ENCODE peak calls at places on chromosomes 1 and 21, in nine cellular contexts. H is neural progenitor cell, F is endothelial cell of umbilical vein, V is PC-3, G is H9, W is HCT116, N is astrocyte, C is endodermal cell, M is kidney. S is an unnamed sample.

GRCh38 chr1:51189421-51190073 is 46.5 kb upstream of the RNF11 start:
- DNase-seq in H (peak), F (peak), V (peak), G (no peak), W (peak), N (peak), C (peak), M (no peak), S (peak)

GRCh38 chr1:178278135-178278534 is 184.2 kb downstream of the RASAL2 start:
- DNase-seq in H (no peak), F (no peak), V (no peak), G (no peak), W (no peak), N (peak), C (no peak), M (no peak), S (no peak)

GRCh38 chr1:211711313-211711712 is 35.9 kb upstream of the NEK2 start:
- DNase-seq in H (no peak), F (no peak), V (no peak), G (no peak), W (no peak), N (no peak), C (no peak), M (no peak), S (no peak)

GRCh38 chr1:170210142-170210541 is 64.4 kb downstream of the NTMT2 start:
- DNase-seq in H (no peak), F (no peak), V (no peak), G (no peak), W (no peak), N (no peak), C (no peak), M (no peak), S (no peak)

GRCh38 chr1:204093756-204094155 is 20.8 kb downstream of the SOX13 start:
- DNase-seq in H (no peak), F (no peak), V (no peak), G (no peak), W (no peak), N (no peak), C (no peak), M (no peak), S (no peak)

GRCh38 chr1:51976831-51977602 is 13.5 kb downstream of the RAB3B start:
- DNase-seq in H (no peak), F (no peak), V (peak), G (no peak), W (no peak), N (no peak), C (no peak), M (no peak), S (no peak)

GRCh38 chr1:31815752-31816484 is at the start of gene SPOCD1:
- DNase-seq in H (peak), F (peak), V (peak), G (peak), W (peak), N (peak), C (peak), M (peak), S (peak)

GRCh38 chr1:156922986-156923564 is 2.6 kb downstream of the LRRC71 start:
- DNase-seq in H (no peak), F (no peak), V (no peak), G (peak), W (no peak), N (no peak), C (no peak), M (peak), S (no peak)

GRCh38 chr1:217078010-217078704 is 354.9 kb upstream of the ESRRG start:
- DNase-seq in H (peak), F (no peak), V (peak), G (peak), W (no peak), N (peak), C (peak), M (no peak), S (no peak)

GRCh38 chr1:13228343-13228781 is 2.4 kb upstream of the PRAMEF18 start:
- DNase-seq in H (no peak), F (no peak), V (peak), G (no peak), W (peak), N (no peak), C (peak), M (no peak), S (peak)

GRCh38 chr1:100719490-100719889 is at the start of gene VCAM1:
- DNase-seq in H (peak), F (peak), V (no peak), G (peak), W (no peak), N (no peak), C (peak), M (peak), S (no peak)

GRCh38 chr1:203640723-203641523 is 14.3 kb downstream of the ATP2B4 start:
- DNase-seq in H (no peak), F (no peak), V (no peak), G (no peak), W (no peak), N (no peak), C (no peak), M (no peak), S (no peak)

GRCh38 chr1:159653201-159653600 is 61.2 kb downstream of the CRP start:
- DNase-seq in H (no peak), F (peak), V (no peak), G (no peak), W (no peak), N (peak), C (no peak), M (no peak), S (no peak)

GRCh38 chr1:211939876-211940468 is 95.4 kb downstream of the INTS7 start:
- DNase-seq in H (no peak), F (no peak), V (no peak), G (no peak), W (no peak), N (no peak), C (no peak), M (no peak), S (no peak)

GRCh38 chr1:59146651-59147358 is 150.1 kb upstream of the FGGY start:
- DNase-seq in H (peak), F (peak), V (peak), G (peak), W (no peak), N (no peak), C (peak), M (peak), S (peak)

GRCh38 chr1:50425376-50426107 is 2.3 kb upstream of the DMRTA2 start:
- DNase-seq in H (peak), F (no peak), V (no peak), G (peak), W (no peak), N (no peak), C (peak), M (no peak), S (no peak)

GRCh38 chr1:27570823-27571222 is 33.1 kb downstream of the AHDC1 start:
- DNase-seq in H (peak), F (no peak), V (no peak), G (peak), W (no peak), N (no peak), C (peak), M (no peak), S (no peak)

GRCh38 chr21:41954654-41955499 is 1.1 kb upstream of the C2CD2 start:
- DNase-seq in H (no peak), F (no peak), V (no peak), G (no peak), W (no peak), N (no peak), C (no peak), M (peak), S (no peak)

GRCh38 chr1:4331371-4332163 is 322.8 kb upstream of the AJAP1 start:
- DNase-seq in H (no peak), F (no peak), V (no peak), G (no peak), W (no peak), N (no peak), C (no peak), M (no peak), S (no peak)

GRCh38 chr1:208654241-208654640 is 410.1 kb upstream of the PLXNA2 start:
- DNase-seq in H (peak), F (peak), V (peak), G (peak), W (peak), N (no peak), C (peak), M (no peak), S (peak)

GRCh38 chr1:32636793-32637561 is 13.4 kb downstream of the ZBTB8OS start:
- DNase-seq in H (peak), F (no peak), V (peak), G (no peak), W (no peak), N (peak), C (no peak), M (no peak), S (no peak)

GRCh38 chr1:8809342-8809736 is 8.1 kb downstream of the RERE start:
- DNase-seq in H (no peak), F (no peak), V (no peak), G (no peak), W (no peak), N (no peak), C (no peak), M (no peak), S (no peak)

GRCh38 chr1:185367218-185367617 is 50.2 kb upstream of the IVNS1ABP start:
- DNase-seq in H (no peak), F (peak), V (no peak), G (no peak), W (no peak), N (no peak), C (no peak), M (no peak), S (no peak)

GRCh38 chr1:62336638-62337534 is 17.7 kb upstream of the KANK4 start:
- DNase-seq in H (peak), F (no peak), V (no peak), G (no peak), W (no peak), N (no peak), C (no peak), M (no peak), S (no peak)

GRCh38 chr1:35432231-35432630 is 125.0 kb downstream of the KIAA0319L start:
- DNase-seq in H (no peak), F (no peak), V (no peak), G (no peak), W (no peak), N (no peak), C (peak), M (no peak), S (no peak)

GRCh38 chr21:14520535-14520934 is 25.6 kb downstream of the SAMSN1 start:
- DNase-seq in H (no peak), F (no peak), V (no peak), G (no peak), W (no peak), N (no peak), C (no peak), M (no peak), S (no peak)

GRCh38 chr21:25717491-25718139 is 17.1 kb downstream of the ATP5PF start:
- DNase-seq in H (no peak), F (peak), V (peak), G (no peak), W (no peak), N (peak), C (no peak), M (no peak), S (no peak)

GRCh38 chr1:114331936-114332335 is 178.3 kb upstream of the SYT6 start:
- DNase-seq in H (no peak), F (no peak), V (no peak), G (no peak), W (no peak), N (no peak), C (no peak), M (no peak), S (no peak)

GRCh38 chr1:64172458-64172983 is 30.9 kb upstream of the UBE2U start:
- DNase-seq in H (no peak), F (peak), V (peak), G (no peak), W (no peak), N (peak), C (no peak), M (no peak), S (no peak)

GRCh38 chr1:1788646-1789431 is 10.6 kb upstream of the NADK start:
- DNase-seq in H (peak), F (no peak), V (peak), G (peak), W (no peak), N (no peak), C (peak), M (peak), S (peak)

GRCh38 chr1:47434051-47434842 is 3.6 kb upstream of the FOXD2 start:
- DNase-seq in H (peak), F (peak), V (peak), G (peak), W (no peak), N (peak), C (peak), M (peak), S (peak)

DNA sequence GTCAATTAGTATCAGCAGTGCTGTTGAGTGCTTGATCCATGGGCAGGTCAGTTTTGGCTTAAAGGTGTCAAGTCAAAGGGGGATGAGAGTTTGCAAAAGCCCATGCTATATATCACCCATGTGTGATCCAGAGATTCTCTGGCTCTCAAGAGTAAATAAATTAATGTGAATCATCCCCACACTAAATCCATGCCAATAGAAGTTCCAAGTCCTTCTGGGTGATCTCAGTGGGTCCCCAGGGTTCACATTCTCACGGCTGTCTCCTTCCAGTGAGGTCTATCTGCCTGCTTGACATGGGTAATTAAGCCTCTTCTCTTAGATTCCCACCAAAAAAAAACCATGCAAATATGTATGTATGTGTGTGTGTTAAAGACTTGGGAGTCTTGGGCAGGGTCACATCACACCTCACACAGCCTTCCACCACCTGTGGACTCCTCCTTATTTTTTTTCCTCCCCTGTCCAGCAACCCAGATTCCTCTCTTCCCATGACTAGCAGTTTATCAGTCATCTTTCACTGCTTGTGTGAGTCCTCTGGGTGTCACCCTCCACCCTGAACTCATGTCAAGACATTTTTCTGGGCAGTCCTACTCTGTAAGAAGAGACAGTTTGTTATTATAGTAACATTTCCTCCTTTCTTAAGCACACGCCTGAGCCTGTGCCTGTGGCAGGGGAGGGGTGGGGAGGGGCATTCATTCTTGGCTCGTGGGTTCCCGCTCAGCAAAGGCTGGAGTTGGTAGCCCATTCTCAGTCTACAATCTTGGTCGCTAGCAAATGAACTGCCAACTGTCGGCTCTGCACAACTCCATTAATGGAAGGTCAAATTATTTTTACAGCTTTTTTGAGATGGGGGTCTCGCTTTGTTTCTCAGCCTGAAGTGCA is 14.3 kb upstream of the S100A11 start:
- DNase-seq in H (no peak), F (no peak), V (peak), G (no peak), W (no peak), N (peak), C (no peak), M (no peak), S (no peak)
- H3K9ac ChIP-seq in H (no peak), F (no peak), V (no peak), G (no peak), W (no peak), N (no peak), C (no peak), M (no peak), S (no peak)

DNA sequence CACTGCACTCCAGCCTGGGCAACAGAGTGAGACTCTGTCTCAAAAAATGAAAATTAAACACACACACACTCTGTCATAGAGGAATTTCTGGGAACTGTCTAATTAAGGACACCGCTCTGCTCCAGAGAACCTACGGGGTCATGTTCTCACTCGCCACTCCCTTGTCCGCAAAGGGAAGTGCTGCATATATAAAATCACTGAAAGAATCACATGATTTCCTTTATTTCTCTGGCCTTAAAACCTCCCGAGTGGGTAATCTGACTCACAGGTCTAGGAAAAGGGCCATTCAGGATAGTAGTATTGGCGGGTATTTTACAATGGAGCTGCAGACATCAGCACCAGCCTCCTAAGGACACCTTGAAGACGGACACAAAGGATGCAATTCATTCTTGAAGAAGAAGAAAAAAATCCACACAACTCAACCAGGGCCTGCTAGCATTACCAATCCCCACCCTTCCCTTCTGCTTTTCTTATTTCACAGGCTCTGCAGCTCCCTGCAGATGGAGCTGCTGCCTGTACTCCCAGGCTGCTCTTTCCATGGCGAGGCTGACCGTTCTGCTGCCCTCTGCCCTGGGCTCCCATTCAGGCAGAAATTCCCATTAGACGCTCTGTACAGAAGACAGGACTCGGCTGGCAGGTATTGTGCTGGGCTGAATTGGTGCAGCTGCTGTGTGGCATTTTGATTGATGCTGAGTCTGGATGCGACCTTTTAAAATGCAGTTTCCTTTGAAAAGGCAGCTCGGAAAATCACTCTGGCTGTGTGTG is 53.3 kb upstream of the FAM89A start:
- DNase-seq in H (peak), F (peak), V (no peak), G (no peak), W (no peak), N (peak), C (peak), M (no peak), S (no peak)
- TF ChIP-seq CTCF in H (peak), F (no peak), V (no peak), G (peak), W (no peak), N (no peak), C (peak), M (no peak), S (no peak)

GRCh38 chr1:154870734-154871133 is 653 bp upstream of the KCNN3 start:
- DNase-seq in H (no peak), F (no peak), V (no peak), G (no peak), W (no peak), N (no peak), C (no peak), M (no peak), S (no peak)
- H3K9ac ChIP-seq in H (no peak), F (no peak), V (no peak), G (no peak), W (no peak), N (no peak), C (no peak), M (no peak), S (no peak)

GRCh38 chr1:6601865-6602668 is 602 bp downstream of the KLHL21 start:
- DNase-seq in H (peak), F (no peak), V (peak), G (no peak), W (no peak), N (peak), C (peak), M (peak), S (peak)

GRCh38 chr1:6603424-6603850 is 768 bp upstream of the KLHL21 start:
- DNase-seq in H (peak), F (peak), V (peak), G (peak), W (no peak), N (peak), C (peak), M (peak), S (peak)

GRCh38 chr1:6602669-6603423 is at the start of gene KLHL21:
- DNase-seq in H (peak), F (peak), V (peak), G (peak), W (peak), N (peak), C (peak), M (peak), S (peak)

GRCh38 chr1:6601049-6601864 is 1.4 kb downstream of the KLHL21 start:
- DNase-seq in H (peak), F (peak), V (peak), G (peak), W (peak), N (peak), C (peak), M (peak), S (peak)

GRCh38 chr1:6603851-6604558 is 1.3 kb upstream of the KLHL21 start:
- DNase-seq in H (peak), F (peak), V (peak), G (peak), W (no peak), N (peak), C (peak), M (peak), S (no peak)
- TF ChIP-seq CTCF in H (peak), F (no peak), V (no peak), G (no peak), W (no peak), N (no peak), C (peak), M (no peak), S (no peak)

GRCh38 chr1:115463347-115463746 is 125.3 kb upstream of the NGF start:
- DNase-seq in H (no peak), F (no peak), V (peak), G (peak), W (no peak), N (no peak), C (no peak), M (no peak), S (no peak)
- H3K9ac ChIP-seq in H (no peak), F (no peak), V (no peak), G (no peak), W (no peak), N (no peak), C (no peak), M (no peak), S (no peak)

GRCh38 chr21:30733026-30733425 is 14.0 kb downstream of the KRTAP21-2 start:
- DNase-seq in H (no peak), F (no peak), V (peak), G (no peak), W (no peak), N (no peak), C (no peak), M (no peak), S (no peak)
- TF ChIP-seq CTCF in H (no peak), F (no peak), V (peak), G (no peak), W (no peak), N (no peak), C (no peak), M (no peak), S (no peak)

DNA sequence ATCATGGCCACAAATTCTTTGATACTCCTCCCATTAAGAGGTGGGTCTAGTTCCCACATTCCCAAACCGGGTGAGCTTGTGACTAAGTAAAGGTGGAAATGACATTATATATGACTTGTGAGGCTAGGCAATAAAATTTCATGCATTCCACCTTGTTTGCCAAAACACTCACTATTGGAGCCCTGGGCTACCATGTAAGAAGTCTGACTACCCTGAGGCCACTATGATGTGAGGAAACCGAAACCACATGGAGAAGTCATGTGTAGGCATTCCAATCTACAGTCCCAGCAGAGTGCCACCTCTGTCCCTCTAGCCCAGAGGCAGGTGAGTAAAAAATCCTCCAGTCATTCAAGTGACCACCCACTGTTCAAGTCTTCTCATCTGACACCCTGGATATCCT is 17.9 kb upstream of the SMG7 start:
- DNase-seq in H (no peak), F (no peak), V (peak), G (no peak), W (no peak), N (peak), C (no peak), M (no peak), S (no peak)
- H3K9ac ChIP-seq in H (no peak), F (no peak), V (peak), G (no peak), W (no peak), N (no peak), C (no peak), M (no peak), S (no peak)

GRCh38 chr1:111903858-111904449 is 85.5 kb downstream of the KCND3 start:
- DNase-seq in H (peak), F (no peak), V (no peak), G (no peak), W (no peak), N (no peak), C (no peak), M (no peak), S (no peak)
- TF ChIP-seq CTCF in H (no peak), F (no peak), V (no peak), G (no peak), W (no peak), N (no peak), C (no peak), M (no peak), S (no peak)

S was measured in colonic mucosa.